ENCODE peak calls at places on chromosomes 7 and 10, in nine cellular contexts. W is NCI-H2107; K is PC-9; L is stimulated activated CD8-positive, alpha-beta memory T cell treated with anti-CD3 and anti-CD28 coated beads, Interleukin-2, amount 100 ng/mL, for 1 hour; P is stimulated activated CD4-positive, alpha-beta T cell treated with anti-CD3 and anti-CD28 coated beads, Interleukin-15, amount 100 ng/mL, for 1 hour; N is T-helper 9 cell; T is left colon; E is SW480; D is GM20000. Q is an unnamed sample.

GRCh38 chr7:131111081-131111576 is 216.5 kb upstream of the MKLN1 start:
- DNase-seq in W (no peak), K (peak; percentile 94), L (no peak), P (no peak), N (no peak), T (no peak), E (no peak), D (peak; percentile 47), Q (no peak)

GRCh38 chr10:80472234-80473095 is 18.4 kb downstream of the TSPAN14 start:
- DNase-seq in W (no peak), K (peak; percentile 85), L (no peak), P (no peak), N (no peak), T (no peak), E (no peak), D (peak; percentile 72), Q (peak; percentile 21)

GRCh38 chr10:3067045-3067858 is at the start of gene PFKP:
- DNase-seq in W (no peak), K (no peak), L (peak; percentile 36), P (peak; percentile 70), N (peak; percentile 48), T (peak; percentile 75), E (no peak), D (peak; percentile 92), Q (no peak)

GRCh38 chr10:72310241-72310633 is 36.5 kb downstream of the DDIT4 start:
- DNase-seq in W (no peak), K (peak; percentile 87), L (no peak), P (no peak), N (no peak), T (no peak), E (peak; percentile 77), D (no peak), Q (no peak)

GRCh38 chr7:111560773-111561658 is 1.3 kb downstream of the IMMP2L start:
- DNase-seq in W (no peak), K (peak; percentile 84), L (no peak), P (no peak), N (no peak), T (no peak), E (peak; percentile 14), D (peak; percentile 8), Q (no peak)

GRCh38 chr10:72738476-72738875 is 46.5 kb downstream of the MCU start:
- DNase-seq in W (no peak), K (no peak), L (no peak), P (no peak), N (no peak), T (no peak), E (no peak), D (no peak), Q (no peak)

GRCh38 chr10:7426349-7426748 is 15.5 kb upstream of the SFMBT2 start:
- DNase-seq in W (no peak), K (no peak), L (no peak), P (no peak), N (no peak), T (no peak), E (no peak), D (no peak), Q (no peak)

GRCh38 chr10:5423774-5424173 is 11.4 kb downstream of the NET1 start:
- DNase-seq in W (no peak), K (no peak), L (no peak), P (no peak), N (no peak), T (no peak), E (no peak), D (no peak), Q (no peak)

GRCh38 chr10:117622471-117623184 is 80.1 kb downstream of the EMX2 start:
- DNase-seq in W (no peak), K (no peak), L (no peak), P (no peak), N (no peak), T (no peak), E (no peak), D (no peak), Q (no peak)

GRCh38 chr7:112120818-112121217 is 85.4 kb downstream of the DOCK4 start:
- DNase-seq in W (no peak), K (no peak), L (no peak), P (no peak), N (no peak), T (no peak), E (no peak), D (no peak), Q (no peak)

GRCh38 chr7:151520419-151521229 is 929 bp upstream of the RHEB start:
- DNase-seq in W (no peak), K (peak; percentile 57), L (peak; percentile 2), P (peak; percentile 21), N (peak; percentile 17), T (peak; percentile 72), E (peak; percentile 42), D (peak; percentile 37), Q (peak; percentile 23)

GRCh38 chr7:152366662-152367061 is 69.1 kb downstream of the KMT2C start:
- DNase-seq in W (no peak), K (no peak), L (no peak), P (no peak), N (no peak), T (peak; percentile 60), E (no peak), D (no peak), Q (no peak)

GRCh38 chr10:49153971-49154370 is 20.1 kb upstream of the FAM170B start:
- DNase-seq in W (no peak), K (no peak), L (no peak), P (no peak), N (no peak), T (no peak), E (no peak), D (no peak), Q (no peak)

GRCh38 chr10:88831709-88832108 is 19.9 kb downstream of the ANKRD22 start:
- DNase-seq in W (no peak), K (no peak), L (peak; percentile 11), P (no peak), N (no peak), T (no peak), E (peak; percentile 2), D (no peak), Q (no peak)

GRCh38 chr7:39566056-39566921 is at the start of gene YAE1:
- DNase-seq in W (peak; percentile 67), K (peak; percentile 55), L (peak; percentile 66), P (peak; percentile 76), N (peak; percentile 62), T (peak; percentile 88), E (peak; percentile 84), D (peak; percentile 93), Q (peak; percentile 63)

GRCh38 chr7:1979591-1980560 is 252.9 kb downstream of the MAD1L1 start:
- DNase-seq in W (no peak), K (no peak), L (no peak), P (no peak), N (no peak), T (peak; percentile 45), E (peak; percentile 12), D (peak; percentile 81), Q (no peak)

GRCh38 chr10:26555719-26556368 is 117.7 kb downstream of the APBB1IP start:
- DNase-seq in W (no peak), K (no peak), L (no peak), P (no peak), N (no peak), T (no peak), E (no peak), D (no peak), Q (peak; percentile 70)

GRCh38 chr10:113960617-113961260 is 82.9 kb upstream of the ADRB1 start:
- DNase-seq in W (peak; percentile 11), K (peak; percentile 62), L (peak; percentile 0), P (no peak), N (peak; percentile 31), T (peak; percentile 80), E (peak; percentile 93), D (no peak), Q (no peak)

GRCh38 chr10:118166951-118167350 is 120.2 kb upstream of the RAB11FIP2 start:
- DNase-seq in W (no peak), K (no peak), L (no peak), P (no peak), N (no peak), T (no peak), E (no peak), D (no peak), Q (no peak)

GRCh38 chr7:64541438-64542359 is 21.2 kb downstream of the ZNF680 start:
- DNase-seq in W (no peak), K (no peak), L (no peak), P (no peak), N (no peak), T (no peak), E (peak; percentile 17), D (no peak), Q (peak; percentile 33)

GRCh38 chr7:108660465-108660864 is 90.8 kb downstream of the DNAJB9 start:
- DNase-seq in W (no peak), K (no peak), L (no peak), P (no peak), N (no peak), T (no peak), E (peak; percentile 7), D (no peak), Q (no peak)

GRCh38 chr10:124032982-124033886 is 60.2 kb downstream of the CHST15 start:
- DNase-seq in W (no peak), K (no peak), L (no peak), P (no peak), N (no peak), T (no peak), E (no peak), D (no peak), Q (no peak)

GRCh38 chr7:94871132-94871531 is 36.3 kb upstream of the PPP1R9A start:
- DNase-seq in W (no peak), K (no peak), L (no peak), P (no peak), N (no peak), T (no peak), E (no peak), D (no peak), Q (no peak)

Q was measured in T1000.